ENCODE peak calls at places on chromosomes 16 and 17, in four cellular contexts. C is tibial nerve, P is substantia nigra, G is SJSA1. A is an unnamed sample.
A peak's percentile ranks its signal among the peaks of the same experiment; 100 is the strongest.

GRCh38 chr17:77746391-77746790 is 212.1 kb upstream of the TNRC6C start:
- DNase-seq in P (no peak), G (no peak), C (no peak), A (no peak)

GRCh38 chr17:28180449-28180848 is 138.0 kb downstream of the NLK start:
- DNase-seq in G (peak; percentile 54), P (no peak), C (no peak), A (no peak)

GRCh38 chr16:87581867-87582220 is 20.5 kb upstream of the JPH3 start:
- DNase-seq in C (peak; percentile 91), G (peak; percentile 98), P (no peak), A (peak; percentile 38)

GRCh38 chr17:61338000-61338864 is 61.4 kb upstream of the TBX2 start:
- DNase-seq in C (no peak), G (peak; percentile 95), P (no peak), A (no peak)

GRCh38 chr17:35612924-35613521 is 25.9 kb downstream of the AP2B1 start:
- DNase-seq in G (peak; percentile 32), C (peak; percentile 70), P (peak; percentile 12), A (no peak)

GRCh38 chr17:65074778-65075250 is 18.3 kb upstream of the GNA13 start:
- DNase-seq in P (peak; percentile 34), G (peak; percentile 72), C (no peak), A (peak; percentile 51)

GRCh38 chr17:82941021-82942001 is 101.5 kb upstream of the ZNF750 start:
- DNase-seq in P (no peak), C (no peak), G (no peak), A (peak; percentile 39)

GRCh38 chr17:81389585-81389984 is 5.7 kb upstream of the BAHCC1 start:
- DNase-seq in P (no peak), G (no peak), C (no peak), A (no peak)

GRCh38 chr17:64061157-64061898 is 40.9 kb upstream of the ICAM2 start:
- DNase-seq in G (no peak), P (no peak), C (no peak), A (no peak)

GRCh38 chr16:54050281-54051210 is 236.0 kb downstream of the IRX3 start:
- DNase-seq in G (peak; percentile 65), C (no peak), P (no peak), A (no peak)

GRCh38 chr17:19753049-19753444 is 4.9 kb upstream of the ALDH3A1 start:
- DNase-seq in C (no peak), P (peak; percentile 68), G (peak; percentile 50), A (no peak)

GRCh38 chr17:19750020-19750572 is 2.0 kb upstream of the ALDH3A1 start:
- DNase-seq in P (no peak), C (no peak), G (no peak), A (no peak)

GRCh38 chr17:19752216-19753048 is 4.3 kb upstream of the ALDH3A1 start:
- DNase-seq in G (peak; percentile 10), P (peak; percentile 47), C (no peak), A (no peak)

GRCh38 chr17:19748807-19749193 is 702 bp upstream of the ALDH3A1 start:
- DNase-seq in P (no peak), G (no peak), C (no peak), A (no peak)

DNA sequence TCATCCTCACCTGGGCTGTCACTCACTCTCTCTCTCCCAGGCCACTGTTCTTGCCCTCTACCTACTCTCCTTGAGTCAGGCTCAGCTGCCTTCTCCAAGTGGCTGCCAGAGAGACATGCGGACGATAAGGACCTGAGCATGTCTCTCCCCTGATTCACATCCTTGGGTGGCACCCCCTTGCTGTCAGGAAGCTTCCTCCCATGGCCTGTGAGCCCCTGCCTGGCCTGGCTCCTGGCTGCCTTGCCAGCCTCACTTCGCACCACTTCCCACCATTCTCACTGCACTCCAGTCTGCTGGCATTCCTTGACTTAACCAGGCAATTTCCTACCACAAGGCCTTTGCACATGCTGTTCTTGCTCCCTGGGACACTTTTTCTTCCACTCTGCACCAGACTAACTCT is 2.7 kb upstream of the ALDH3A1 start:
- DNase-seq in P (no peak), C (no peak), G (no peak), A (peak; percentile 21)
- H3K27ac ChIP-seq in P (no peak overlapping the region), C (no peak overlapping the region), G (no peak overlapping the region), A (no peak overlapping the region)

GRCh38 chr17:40551874-40552768 is 13.2 kb downstream of the CCR7 start:
- DNase-seq in C (peak; percentile 73), P (peak; percentile 24), G (peak; percentile 76), A (no peak)

GRCh38 chr17:40548982-40549680 is 16.1 kb downstream of the CCR7 start:
- DNase-seq in P (no peak), C (peak; percentile 82), G (no peak), A (no peak)

GRCh38 chr17:40551091-40551873 is 14.0 kb downstream of the CCR7 start:
- DNase-seq in C (peak; percentile 89), P (no peak), G (peak; percentile 52), A (peak; percentile 44)

GRCh38 chr17:40548491-40548981 is 16.7 kb downstream of the CCR7 start:
- DNase-seq in G (no peak), C (no peak), P (no peak), A (no peak)

GRCh38 chr17:40550608-40551007 is 14.7 kb downstream of the CCR7 start:
- DNase-seq in G (no peak), C (no peak), P (no peak), A (peak; percentile 31)
- H3K27ac ChIP-seq in G (peak overlapping the region; percentile 50), C (peak overlapping the region; percentile 93), P (no peak overlapping the region), A (no peak overlapping the region)

GRCh38 chr17:40699359-40699758 is 4.2 kb downstream of the KRT24 start:
- DNase-seq in P (no peak), G (no peak), C (peak; percentile 54), A (no peak)

GRCh38 chr17:40694584-40694983 is 9.0 kb downstream of the KRT24 start:
- DNase-seq in C (no peak), P (no peak), G (no peak), A (no peak)

GRCh38 chr17:40696651-40697072 is 6.9 kb downstream of the KRT24 start:
- DNase-seq in P (no peak), C (no peak), G (no peak), A (no peak)

GRCh38 chr17:40699880-40700279 is 3.7 kb downstream of the KRT24 start:
- DNase-seq in P (no peak), C (peak; percentile 24), G (no peak), A (no peak)

DNA sequence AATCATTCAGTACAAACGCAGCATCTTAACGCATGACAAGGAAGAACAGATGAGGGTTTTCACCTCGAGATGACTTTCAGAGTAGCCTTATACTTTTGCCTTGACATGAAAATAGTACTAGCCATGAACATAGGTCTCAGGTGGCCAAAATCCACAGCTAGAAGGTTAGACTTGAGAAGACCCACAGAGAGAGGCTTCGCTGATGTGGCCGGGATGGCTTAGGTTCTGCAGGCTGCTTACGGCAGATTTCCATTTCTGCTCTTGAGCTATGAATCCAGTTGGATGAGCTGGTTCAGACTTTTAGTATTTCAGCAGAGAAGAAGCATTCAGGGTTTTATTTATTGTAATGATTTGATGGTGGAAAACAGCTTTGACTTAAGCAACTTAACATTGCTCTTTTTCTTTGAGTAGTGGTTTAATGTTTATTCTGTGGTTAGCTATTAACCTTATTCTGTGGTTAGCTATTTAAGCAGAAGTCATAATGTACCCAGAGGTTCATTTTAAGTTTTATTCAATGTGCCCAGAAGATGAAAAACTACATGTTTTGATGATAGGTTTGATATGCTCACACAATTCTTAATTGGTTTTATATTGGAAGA is 7.6 kb downstream of the KRT24 start:
- DNase-seq in C (no peak), G (no peak), P (no peak), A (no peak)
- H3K27ac ChIP-seq in C (no peak overlapping the region), G (no peak overlapping the region), P (no peak overlapping the region), A (no peak overlapping the region)

GRCh38 chr17:40259505-40259904 is 28.2 kb upstream of the CDC6 start:
- DNase-seq in C (no peak), P (no peak), G (no peak), A (no peak)

GRCh38 chr17:40265337-40265736 is 22.3 kb upstream of the CDC6 start:
- DNase-seq in C (no peak), P (no peak), G (no peak), A (no peak)

GRCh38 chr17:40264458-40265185 is 23.1 kb upstream of the CDC6 start:
- DNase-seq in C (no peak), P (no peak), G (no peak), A (no peak)

GRCh38 chr17:40260528-40260927 is 27.2 kb upstream of the CDC6 start:
- DNase-seq in C (peak; percentile 49), P (no peak), G (no peak), A (no peak)
- H3K27ac ChIP-seq in C (no peak overlapping the region), P (no peak overlapping the region), G (no peak overlapping the region), A (no peak overlapping the region)

GRCh38 chr17:42566215-42566872 is 556 bp upstream of the MLX start:
- DNase-seq in C (no peak), P (no peak), G (no peak), A (no peak)
- H3K27ac ChIP-seq in C (peak overlapping the region; percentile 96), P (peak overlapping the region; percentile 93), G (peak overlapping the region; percentile 55), A (peak overlapping the region; percentile 87)

GRCh38 chr16:9135797-9136196 is 44.4 kb downstream of the HAPSTR1 start:
- DNase-seq in P (no peak), C (no peak), G (no peak), A (no peak)
- H3K27ac ChIP-seq in P (no peak overlapping the region), C (no peak overlapping the region), G (no peak overlapping the region), A (no peak overlapping the region)

A was measured in pancreas.